ENCODE peak calls at places on chromosomes 16 and 17, in eight cellular contexts. One of them, this sample, is unnamed.

GRCh38 chr16:70661918-70662641 is 15.7 kb downstream of the IL34 start:
- DNase-seq in spleen: no peak
- DNase-seq in testis: peak
- DNase-seq in uterus: peak
- DNase-seq in IMR-90: no peak
- DNase-seq in H54: no peak
- DNase-seq in sigmoid colon: peak
- DNase-seq in right lobe of liver: no peak
- DNase-seq in this sample: no peak

GRCh38 chr17:45040459-45040858 is 11.0 kb downstream of the DCAKD start:
- DNase-seq in uterus: no peak
- DNase-seq in H54: no peak
- DNase-seq in IMR-90: no peak
- DNase-seq in testis: no peak
- DNase-seq in right lobe of liver: no peak
- DNase-seq in spleen: no peak
- DNase-seq in sigmoid colon: no peak
- DNase-seq in this sample: no peak

GRCh38 chr17:46977348-46977747 is 1.7 kb downstream of the RPRML start:
- DNase-seq in spleen: peak
- DNase-seq in sigmoid colon: no peak
- DNase-seq in uterus: no peak
- DNase-seq in right lobe of liver: no peak
- DNase-seq in H54: peak
- DNase-seq in IMR-90: peak
- DNase-seq in testis: peak
- DNase-seq in this sample: peak

GRCh38 chr16:9012330-9012729 is 48.6 kb upstream of the USP7 start:
- DNase-seq in sigmoid colon: no peak
- DNase-seq in testis: no peak
- DNase-seq in IMR-90: no peak
- DNase-seq in spleen: no peak
- DNase-seq in H54: no peak
- DNase-seq in right lobe of liver: no peak
- DNase-seq in uterus: no peak
- DNase-seq in this sample: no peak

GRCh38 chr17:76268015-76268749 is 3.0 kb downstream of the UBALD2 start:
- DNase-seq in testis: peak
- DNase-seq in spleen: peak
- DNase-seq in sigmoid colon: peak
- DNase-seq in IMR-90: peak
- DNase-seq in uterus: peak
- DNase-seq in H54: no peak
- DNase-seq in right lobe of liver: peak
- DNase-seq in this sample: peak

GRCh38 chr17:67546578-67547527 is 169.8 kb downstream of the PITPNC1 start:
- DNase-seq in testis: peak
- DNase-seq in H54: no peak
- DNase-seq in IMR-90: peak
- DNase-seq in right lobe of liver: no peak
- DNase-seq in sigmoid colon: peak
- DNase-seq in uterus: peak
- DNase-seq in spleen: peak
- DNase-seq in this sample: no peak

GRCh38 chr17:42596386-42596785 is 12.8 kb downstream of the RETREG3 start:
- DNase-seq in IMR-90: no peak
- DNase-seq in testis: no peak
- DNase-seq in sigmoid colon: no peak
- DNase-seq in uterus: no peak
- DNase-seq in spleen: no peak
- DNase-seq in H54: no peak
- DNase-seq in right lobe of liver: no peak
- DNase-seq in this sample: no peak

GRCh38 chr17:44606658-44607057 is 49.4 kb downstream of the FZD2 start:
- DNase-seq in right lobe of liver: no peak
- DNase-seq in IMR-90: no peak
- DNase-seq in sigmoid colon: no peak
- DNase-seq in testis: no peak
- DNase-seq in spleen: no peak
- DNase-seq in H54: no peak
- DNase-seq in uterus: no peak
- DNase-seq in this sample: no peak

GRCh38 chr17:60857521-60857920 is 179.9 kb downstream of the BCAS3 start:
- DNase-seq in IMR-90: no peak
- DNase-seq in spleen: no peak
- DNase-seq in sigmoid colon: no peak
- DNase-seq in uterus: no peak
- DNase-seq in H54: no peak
- DNase-seq in right lobe of liver: no peak
- DNase-seq in testis: no peak
- DNase-seq in this sample: no peak

GRCh38 chr17:30933966-30934365 is 12.2 kb downstream of the ADAP2 start:
- DNase-seq in testis: no peak
- DNase-seq in spleen: no peak
- DNase-seq in uterus: no peak
- DNase-seq in right lobe of liver: no peak
- DNase-seq in IMR-90: no peak
- DNase-seq in sigmoid colon: no peak
- DNase-seq in H54: no peak
- DNase-seq in this sample: no peak

GRCh38 chr17:57455063-57455914 is 199.0 kb downstream of the MSI2 start:
- DNase-seq in uterus: no peak
- DNase-seq in H54: no peak
- DNase-seq in right lobe of liver: peak
- DNase-seq in spleen: no peak
- DNase-seq in IMR-90: peak
- DNase-seq in testis: peak
- DNase-seq in sigmoid colon: no peak
- DNase-seq in this sample: no peak

GRCh38 chr16:66127459-66128362 is 238.8 kb upstream of the CDH5 start:
- DNase-seq in spleen: no peak
- DNase-seq in uterus: no peak
- DNase-seq in right lobe of liver: peak
- DNase-seq in sigmoid colon: no peak
- DNase-seq in IMR-90: no peak
- DNase-seq in testis: peak
- DNase-seq in H54: no peak
- DNase-seq in this sample: no peak

GRCh38 chr16:31029272-31029671 is 4.1 kb upstream of the STX4 start:
- DNase-seq in H54: no peak
- DNase-seq in testis: no peak
- DNase-seq in spleen: no peak
- DNase-seq in IMR-90: no peak
- DNase-seq in sigmoid colon: no peak
- DNase-seq in uterus: no peak
- DNase-seq in right lobe of liver: no peak
- DNase-seq in this sample: no peak

GRCh38 chr16:72680732-72681131 is 367.2 kb downstream of the ZFHX3 start:
- DNase-seq in IMR-90: no peak
- DNase-seq in spleen: no peak
- DNase-seq in right lobe of liver: no peak
- DNase-seq in H54: no peak
- DNase-seq in uterus: no peak
- DNase-seq in testis: no peak
- DNase-seq in sigmoid colon: no peak
- DNase-seq in this sample: no peak
- TF ChIP-seq POLR2A in IMR-90: no peak
- TF ChIP-seq POLR2A in spleen: no peak
- TF ChIP-seq POLR2A in right lobe of liver: no peak
- TF ChIP-seq POLR2A in H54: no peak
- TF ChIP-seq POLR2A in uterus: no peak
- TF ChIP-seq POLR2A in testis: no peak
- TF ChIP-seq POLR2A in sigmoid colon: no peak
- TF ChIP-seq POLR2A in this sample: no peak

DNA sequence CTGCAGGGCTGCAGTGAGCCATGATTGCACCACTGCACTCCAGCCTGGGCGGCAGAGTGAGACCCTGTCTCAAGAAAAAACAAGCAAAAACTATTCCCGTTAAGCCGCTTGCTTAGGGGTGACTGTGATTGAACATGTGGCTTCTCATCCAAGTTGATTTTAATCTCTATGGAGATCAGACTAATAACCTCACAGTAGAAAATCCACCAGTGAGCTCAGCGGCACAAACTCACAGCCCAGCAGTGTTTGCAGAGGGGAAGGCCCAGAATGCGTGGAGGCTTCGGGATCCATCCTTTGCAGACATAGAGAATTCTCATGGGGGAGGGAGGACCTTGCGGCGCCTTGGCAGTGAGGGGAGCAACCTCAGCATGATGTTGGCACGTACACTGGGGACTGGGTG is 7.4 kb downstream of the BANP start:
- DNase-seq in right lobe of liver: no peak
- DNase-seq in IMR-90: no peak
- DNase-seq in sigmoid colon: no peak
- DNase-seq in spleen: no peak
- DNase-seq in H54: no peak
- DNase-seq in testis: no peak
- DNase-seq in uterus: no peak
- DNase-seq in this sample: no peak
- TF ChIP-seq POLR2A in right lobe of liver: no peak
- TF ChIP-seq POLR2A in IMR-90: no peak
- TF ChIP-seq POLR2A in sigmoid colon: no peak
- TF ChIP-seq POLR2A in spleen: no peak
- TF ChIP-seq POLR2A in H54: no peak
- TF ChIP-seq POLR2A in testis: no peak
- TF ChIP-seq POLR2A in uterus: no peak
- TF ChIP-seq POLR2A in this sample: no peak

DNA sequence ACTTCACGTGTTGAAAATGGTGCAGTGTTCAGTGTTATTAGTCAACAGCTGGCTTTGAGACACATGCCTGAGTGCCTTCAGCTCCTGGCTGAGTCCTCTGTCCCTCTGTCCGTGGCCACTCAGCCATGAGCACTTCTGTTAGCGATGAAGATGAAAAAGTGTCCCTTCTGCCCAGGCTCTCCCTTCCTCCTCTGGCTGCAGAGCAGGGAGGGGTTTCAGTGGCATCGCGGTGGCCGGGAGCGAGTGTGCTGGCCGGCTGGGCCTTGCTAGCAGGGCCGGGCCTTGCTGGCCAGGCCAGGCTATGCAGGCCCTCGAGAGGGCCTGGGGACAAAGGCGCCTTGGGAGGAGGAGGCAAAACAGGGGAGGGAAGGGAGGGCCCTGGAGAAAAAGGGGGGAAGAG is 47.7 kb downstream of the CMIP start:
- DNase-seq in sigmoid colon: no peak
- DNase-seq in testis: no peak
- DNase-seq in spleen: no peak
- DNase-seq in IMR-90: no peak
- DNase-seq in H54: no peak
- DNase-seq in right lobe of liver: peak
- DNase-seq in uterus: no peak
- DNase-seq in this sample: no peak
- TF ChIP-seq POLR2A in sigmoid colon: no peak
- TF ChIP-seq POLR2A in testis: no peak
- TF ChIP-seq POLR2A in spleen: no peak
- TF ChIP-seq POLR2A in IMR-90: no peak
- TF ChIP-seq POLR2A in H54: no peak
- TF ChIP-seq POLR2A in right lobe of liver: no peak
- TF ChIP-seq POLR2A in uterus: no peak
- TF ChIP-seq POLR2A in this sample: no peak

GRCh38 chr17:7842380-7842949 is 8.4 kb downstream of the KDM6B start:
- DNase-seq in IMR-90: peak
- DNase-seq in uterus: peak
- DNase-seq in spleen: peak
- DNase-seq in sigmoid colon: peak
- DNase-seq in H54: no peak
- DNase-seq in right lobe of liver: peak
- DNase-seq in testis: peak
- DNase-seq in this sample: peak
- TF ChIP-seq POLR2A in IMR-90: peak
- TF ChIP-seq POLR2A in uterus: peak
- TF ChIP-seq POLR2A in spleen: peak
- TF ChIP-seq POLR2A in sigmoid colon: no peak
- TF ChIP-seq POLR2A in H54: peak
- TF ChIP-seq POLR2A in right lobe of liver: peak
- TF ChIP-seq POLR2A in testis: no peak
- TF ChIP-seq POLR2A in this sample: peak

DNA sequence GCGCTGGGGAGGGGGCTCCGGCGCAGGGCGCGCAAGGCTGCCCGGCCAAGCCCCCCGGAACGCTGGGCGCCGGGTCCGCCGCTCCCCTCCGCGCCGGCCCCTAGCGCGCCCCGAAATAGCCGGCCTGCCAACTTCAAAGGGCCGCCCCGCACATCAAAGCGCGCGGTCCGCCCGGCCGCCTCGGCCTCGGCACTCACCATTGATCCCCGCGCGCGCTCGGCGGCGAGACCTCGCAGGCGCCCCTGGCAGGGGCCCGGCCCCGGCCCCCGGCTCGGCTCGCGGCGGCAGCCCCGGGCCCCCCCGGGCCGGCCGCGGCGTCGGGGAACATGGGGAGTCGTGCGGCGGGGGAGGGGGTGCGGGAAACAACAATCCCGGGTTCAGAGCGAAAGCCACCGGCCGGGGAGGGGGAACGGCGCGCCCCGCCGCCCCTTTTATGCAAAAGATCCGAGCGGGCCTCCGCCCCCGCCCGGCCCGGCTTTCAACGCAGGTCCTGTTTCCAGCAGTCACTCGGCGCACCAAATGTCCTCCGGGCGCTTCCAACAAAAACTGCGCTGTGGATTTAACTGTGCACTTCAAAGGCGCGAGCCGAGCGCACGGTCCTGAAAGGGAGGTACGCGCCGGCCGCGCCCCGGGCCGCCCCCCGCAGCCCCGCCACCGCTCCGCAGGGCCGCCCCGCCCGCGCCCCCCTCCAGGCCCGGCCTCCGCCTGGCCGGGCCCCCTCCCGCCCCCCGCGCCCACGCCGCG is 648 bp downstream of the AXIN2 start:
- DNase-seq in testis: peak
- DNase-seq in spleen: peak
- DNase-seq in right lobe of liver: peak
- DNase-seq in IMR-90: peak
- DNase-seq in sigmoid colon: peak
- DNase-seq in uterus: peak
- DNase-seq in H54: peak
- DNase-seq in this sample: peak
- TF ChIP-seq POLR2A in testis: no peak
- TF ChIP-seq POLR2A in spleen: no peak
- TF ChIP-seq POLR2A in right lobe of liver: peak
- TF ChIP-seq POLR2A in IMR-90: no peak
- TF ChIP-seq POLR2A in sigmoid colon: peak
- TF ChIP-seq POLR2A in uterus: peak
- TF ChIP-seq POLR2A in H54: no peak
- TF ChIP-seq POLR2A in this sample: no peak

GRCh38 chr16:22347100-22347820 is 27.2 kb downstream of the CDR2 start:
- DNase-seq in right lobe of liver: no peak
- DNase-seq in sigmoid colon: peak
- DNase-seq in spleen: no peak
- DNase-seq in uterus: no peak
- DNase-seq in testis: no peak
- DNase-seq in H54: no peak
- DNase-seq in IMR-90: no peak
- DNase-seq in this sample: no peak
- TF ChIP-seq POLR2A in right lobe of liver: no peak
- TF ChIP-seq POLR2A in sigmoid colon: no peak
- TF ChIP-seq POLR2A in spleen: no peak
- TF ChIP-seq POLR2A in uterus: no peak
- TF ChIP-seq POLR2A in testis: no peak
- TF ChIP-seq POLR2A in H54: no peak
- TF ChIP-seq POLR2A in IMR-90: no peak
- TF ChIP-seq POLR2A in this sample: no peak

This sample was measured in erythroblast.